ENCODE peak calls at places on chromosomes 16 and 17, in seven cellular contexts. One of them, this sample, is unnamed.

GRCh38 chr16:71230122-71230845 is at the start of gene HYDIN:
- DNase-seq in stimulated activated CD4-positive, alpha-beta T cell treated with anti-CD3 and anti-CD28 coated beads, Interleukin-1b, Interleukin-23, amount 100 ng/mL, for 1 hour: no peak
- DNase-seq in AG04450: no peak
- DNase-seq in NCI-H1436: peak
- DNase-seq in NCI-H2029: peak
- DNase-seq in neural progenitor cell: peak
- DNase-seq in activated T-cell treated with anti-CD3 and anti-CD28 coated beads for 1 hour: no peak
- DNase-seq in this sample: no peak

GRCh38 chr16:68227183-68227793 is 8.6 kb downstream of the ESRP2 start:
- DNase-seq in NCI-H1436: no peak
- DNase-seq in neural progenitor cell: no peak
- DNase-seq in AG04450: no peak
- DNase-seq in NCI-H2029: no peak
- DNase-seq in stimulated activated CD4-positive, alpha-beta T cell treated with anti-CD3 and anti-CD28 coated beads, Interleukin-1b, Interleukin-23, amount 100 ng/mL, for 1 hour: no peak
- DNase-seq in activated T-cell treated with anti-CD3 and anti-CD28 coated beads for 1 hour: no peak
- DNase-seq in this sample: peak

GRCh38 chr17:4017377-4017776 is 53.1 kb upstream of the ATP2A3 start:
- DNase-seq in NCI-H2029: no peak
- DNase-seq in activated T-cell treated with anti-CD3 and anti-CD28 coated beads for 1 hour: no peak
- DNase-seq in stimulated activated CD4-positive, alpha-beta T cell treated with anti-CD3 and anti-CD28 coated beads, Interleukin-1b, Interleukin-23, amount 100 ng/mL, for 1 hour: no peak
- DNase-seq in NCI-H1436: no peak
- DNase-seq in AG04450: no peak
- DNase-seq in neural progenitor cell: no peak
- DNase-seq in this sample: no peak

GRCh38 chr16:1347286-1347855 is 4.3 kb downstream of the TSR3 start:
- DNase-seq in AG04450: no peak
- DNase-seq in neural progenitor cell: no peak
- DNase-seq in NCI-H1436: no peak
- DNase-seq in NCI-H2029: no peak
- DNase-seq in activated T-cell treated with anti-CD3 and anti-CD28 coated beads for 1 hour: no peak
- DNase-seq in stimulated activated CD4-positive, alpha-beta T cell treated with anti-CD3 and anti-CD28 coated beads, Interleukin-1b, Interleukin-23, amount 100 ng/mL, for 1 hour: no peak
- DNase-seq in this sample: no peak

GRCh38 chr17:69744512-69745098 is 330.1 kb downstream of the MAP2K6 start:
- DNase-seq in NCI-H2029: no peak
- DNase-seq in neural progenitor cell: no peak
- DNase-seq in AG04450: no peak
- DNase-seq in stimulated activated CD4-positive, alpha-beta T cell treated with anti-CD3 and anti-CD28 coated beads, Interleukin-1b, Interleukin-23, amount 100 ng/mL, for 1 hour: no peak
- DNase-seq in NCI-H1436: no peak
- DNase-seq in activated T-cell treated with anti-CD3 and anti-CD28 coated beads for 1 hour: no peak
- DNase-seq in this sample: no peak

GRCh38 chr16:87337247-87337646 is 20.1 kb upstream of the C16orf95 start:
- DNase-seq in NCI-H1436: no peak
- DNase-seq in AG04450: no peak
- DNase-seq in activated T-cell treated with anti-CD3 and anti-CD28 coated beads for 1 hour: no peak
- DNase-seq in stimulated activated CD4-positive, alpha-beta T cell treated with anti-CD3 and anti-CD28 coated beads, Interleukin-1b, Interleukin-23, amount 100 ng/mL, for 1 hour: no peak
- DNase-seq in NCI-H2029: no peak
- DNase-seq in neural progenitor cell: no peak
- DNase-seq in this sample: no peak

GRCh38 chr17:2881295-2881694 is 85.1 kb downstream of the RAP1GAP2 start:
- DNase-seq in NCI-H2029: no peak
- DNase-seq in NCI-H1436: no peak
- DNase-seq in activated T-cell treated with anti-CD3 and anti-CD28 coated beads for 1 hour: no peak
- DNase-seq in AG04450: no peak
- DNase-seq in neural progenitor cell: no peak
- DNase-seq in stimulated activated CD4-positive, alpha-beta T cell treated with anti-CD3 and anti-CD28 coated beads, Interleukin-1b, Interleukin-23, amount 100 ng/mL, for 1 hour: no peak
- DNase-seq in this sample: no peak

GRCh38 chr17:29180051-29180787 is at the start of gene MYO18A:
- DNase-seq in neural progenitor cell: peak
- DNase-seq in NCI-H2029: peak
- DNase-seq in stimulated activated CD4-positive, alpha-beta T cell treated with anti-CD3 and anti-CD28 coated beads, Interleukin-1b, Interleukin-23, amount 100 ng/mL, for 1 hour: peak
- DNase-seq in NCI-H1436: peak
- DNase-seq in AG04450: peak
- DNase-seq in activated T-cell treated with anti-CD3 and anti-CD28 coated beads for 1 hour: peak
- DNase-seq in this sample: no peak

GRCh38 chr17:76072149-76072858 is at the start of gene SRP68:
- DNase-seq in NCI-H1436: peak
- DNase-seq in neural progenitor cell: peak
- DNase-seq in activated T-cell treated with anti-CD3 and anti-CD28 coated beads for 1 hour: peak
- DNase-seq in AG04450: peak
- DNase-seq in stimulated activated CD4-positive, alpha-beta T cell treated with anti-CD3 and anti-CD28 coated beads, Interleukin-1b, Interleukin-23, amount 100 ng/mL, for 1 hour: peak
- DNase-seq in NCI-H2029: peak
- DNase-seq in this sample: peak

GRCh38 chr16:8863594-8864424 is 5.0 kb downstream of the CARHSP1 start:
- DNase-seq in NCI-H1436: no peak
- DNase-seq in stimulated activated CD4-positive, alpha-beta T cell treated with anti-CD3 and anti-CD28 coated beads, Interleukin-1b, Interleukin-23, amount 100 ng/mL, for 1 hour: no peak
- DNase-seq in neural progenitor cell: peak
- DNase-seq in NCI-H2029: no peak
- DNase-seq in activated T-cell treated with anti-CD3 and anti-CD28 coated beads for 1 hour: no peak
- DNase-seq in AG04450: no peak
- DNase-seq in this sample: no peak

GRCh38 chr17:31854672-31855071 is 4.4 kb downstream of the COPRS start:
- DNase-seq in neural progenitor cell: no peak
- DNase-seq in AG04450: no peak
- DNase-seq in activated T-cell treated with anti-CD3 and anti-CD28 coated beads for 1 hour: no peak
- DNase-seq in NCI-H2029: no peak
- DNase-seq in stimulated activated CD4-positive, alpha-beta T cell treated with anti-CD3 and anti-CD28 coated beads, Interleukin-1b, Interleukin-23, amount 100 ng/mL, for 1 hour: no peak
- DNase-seq in NCI-H1436: no peak
- DNase-seq in this sample: no peak

GRCh38 chr16:68040506-68041288 is 17.6 kb downstream of the DUS2 start:
- DNase-seq in AG04450: peak
- DNase-seq in activated T-cell treated with anti-CD3 and anti-CD28 coated beads for 1 hour: peak
- DNase-seq in neural progenitor cell: peak
- DNase-seq in stimulated activated CD4-positive, alpha-beta T cell treated with anti-CD3 and anti-CD28 coated beads, Interleukin-1b, Interleukin-23, amount 100 ng/mL, for 1 hour: peak
- DNase-seq in NCI-H1436: peak
- DNase-seq in NCI-H2029: peak
- DNase-seq in this sample: peak

GRCh38 chr16:48919791-48920190 is 309.8 kb upstream of the N4BP1 start:
- DNase-seq in NCI-H2029: no peak
- DNase-seq in activated T-cell treated with anti-CD3 and anti-CD28 coated beads for 1 hour: no peak
- DNase-seq in stimulated activated CD4-positive, alpha-beta T cell treated with anti-CD3 and anti-CD28 coated beads, Interleukin-1b, Interleukin-23, amount 100 ng/mL, for 1 hour: no peak
- DNase-seq in AG04450: no peak
- DNase-seq in neural progenitor cell: no peak
- DNase-seq in NCI-H1436: no peak
- DNase-seq in this sample: no peak

GRCh38 chr17:18966831-18967624 is 15.1 kb downstream of the SLC5A10 start:
- DNase-seq in NCI-H2029: peak
- DNase-seq in stimulated activated CD4-positive, alpha-beta T cell treated with anti-CD3 and anti-CD28 coated beads, Interleukin-1b, Interleukin-23, amount 100 ng/mL, for 1 hour: no peak
- DNase-seq in NCI-H1436: peak
- DNase-seq in neural progenitor cell: peak
- DNase-seq in activated T-cell treated with anti-CD3 and anti-CD28 coated beads for 1 hour: no peak
- DNase-seq in AG04450: no peak
- DNase-seq in this sample: no peak

GRCh38 chr17:43740541-43740940 is 18.1 kb downstream of the SOST start:
- DNase-seq in activated T-cell treated with anti-CD3 and anti-CD28 coated beads for 1 hour: no peak
- DNase-seq in NCI-H1436: no peak
- DNase-seq in stimulated activated CD4-positive, alpha-beta T cell treated with anti-CD3 and anti-CD28 coated beads, Interleukin-1b, Interleukin-23, amount 100 ng/mL, for 1 hour: no peak
- DNase-seq in AG04450: no peak
- DNase-seq in neural progenitor cell: no peak
- DNase-seq in NCI-H2029: no peak
- DNase-seq in this sample: no peak

GRCh38 chr17:83062818-83063671 is 16.4 kb upstream of the METRNL start:
- DNase-seq in stimulated activated CD4-positive, alpha-beta T cell treated with anti-CD3 and anti-CD28 coated beads, Interleukin-1b, Interleukin-23, amount 100 ng/mL, for 1 hour: no peak
- DNase-seq in activated T-cell treated with anti-CD3 and anti-CD28 coated beads for 1 hour: no peak
- DNase-seq in neural progenitor cell: no peak
- DNase-seq in AG04450: no peak
- DNase-seq in NCI-H2029: no peak
- DNase-seq in NCI-H1436: no peak
- DNase-seq in this sample: no peak